ENCODE peak calls at places on chromosomes 5 and 9, in four cellular contexts. I is GM12878, A is HepG2, D is WTC11. O is an unnamed sample.

GRCh38 chr5:149792963-149793362 is 62.9 kb downstream of the PPARGC1B start:
- DNase-seq in D (no peak), I (no peak), A (no peak), O (no peak)

GRCh38 chr5:81078930-81079329 is 118.8 kb downstream of the RASGRF2 start:
- DNase-seq in I (no peak), D (no peak), A (no peak), O (no peak)

GRCh38 chr9:129320575-129321311 is 142.7 kb upstream of the IER5L start:
- DNase-seq in I (peak), A (peak), D (peak), O (peak)

GRCh38 chr9:34962530-34962929 is 4.4 kb downstream of the PHF24 start:
- DNase-seq in D (no peak), A (no peak), I (no peak), O (no peak)

GRCh38 chr5:82365744-82366228 is 87.6 kb upstream of the RPS23 start:
- DNase-seq in I (no peak), A (peak), D (no peak), O (no peak)

GRCh38 chr5:57600321-57600720 is 117.7 kb upstream of the ACTBL2 start:
- DNase-seq in D (no peak), I (no peak), A (no peak), O (no peak)

GRCh38 chr5:143306040-143306439 is 97.4 kb downstream of the NR3C1 start:
- DNase-seq in A (no peak), D (no peak), I (no peak), O (no peak)

GRCh38 chr5:155332618-155333017 is 319.1 kb downstream of the KIF4B start:
- DNase-seq in D (no peak), A (no peak), I (no peak), O (no peak)

DNA sequence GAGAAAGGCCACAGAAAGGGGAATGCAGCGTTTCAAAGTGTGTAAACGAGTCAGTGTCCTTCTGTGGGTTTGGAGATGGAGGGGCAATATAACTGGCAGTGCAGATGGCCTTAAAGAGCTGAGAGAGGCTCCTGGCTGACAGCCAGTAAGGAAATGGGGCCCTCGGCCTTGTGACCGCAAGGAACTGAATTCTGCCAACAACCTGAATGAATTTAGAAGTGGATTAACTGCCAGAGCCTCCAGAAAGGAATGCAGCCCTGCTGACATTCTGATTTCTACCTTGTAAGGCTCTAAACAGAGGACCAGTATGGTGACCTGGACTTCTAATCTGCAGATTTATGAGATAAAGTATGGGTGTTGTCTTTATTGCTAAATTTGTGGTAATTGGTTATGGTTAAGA is 17.5 kb upstream of the NREP start:
- DNase-seq in A (no peak), I (no peak), D (peak), O (no peak)
- TF ChIP-seq ETV6 in A (no peak), I (no peak), D (no peak), O (no peak)

GRCh38 chr5:76337949-76338589 is 65.0 kb upstream of the IQGAP2 start:
- DNase-seq in I (peak), A (peak), D (peak), O (peak)
- TF ChIP-seq ETV6 in I (no peak), A (no peak), D (no peak), O (no peak)

GRCh38 chr5:141848771-141849370 is 29.3 kb downstream of the PCDH1 start:
- DNase-seq in A (peak), D (peak), I (no peak), O (peak)

GRCh38 chr5:141846031-141846430 is 32.2 kb downstream of the PCDH1 start:
- DNase-seq in A (no peak), I (no peak), D (peak), O (no peak)

GRCh38 chr5:141843156-141843927 is 34.9 kb downstream of the PCDH1 start:
- DNase-seq in D (no peak), A (no peak), I (no peak), O (no peak)

GRCh38 chr5:141844414-141845097 is 33.7 kb downstream of the PCDH1 start:
- DNase-seq in A (no peak), I (no peak), D (no peak), O (no peak)

DNA sequence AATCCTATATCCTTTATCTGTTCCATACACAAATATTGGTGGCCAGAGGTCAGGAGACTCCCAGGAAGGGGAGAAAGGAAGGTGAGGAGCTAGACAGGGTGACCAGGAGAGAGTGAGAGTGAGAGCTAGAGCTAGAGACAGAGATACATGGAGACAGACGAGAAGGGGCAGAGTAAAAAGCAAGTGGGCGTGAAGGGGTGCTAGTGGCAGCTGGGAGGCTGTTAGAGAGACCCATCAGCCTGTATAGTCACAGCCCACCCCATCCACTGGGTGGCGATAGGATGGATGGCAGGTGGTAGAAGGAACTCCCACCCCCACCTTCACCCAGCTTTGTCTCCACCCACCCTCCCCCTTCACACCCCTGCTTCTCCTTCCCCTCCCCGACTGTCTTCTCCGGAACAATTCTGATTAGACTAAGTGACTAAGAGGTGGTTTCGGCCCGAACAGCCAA is 32.8 kb downstream of the PCDH1 start:
- DNase-seq in I (no peak), D (peak), A (no peak), O (peak)
- TF ChIP-seq ETV6 in I (no peak), D (no peak), A (no peak), O (no peak)

GRCh38 chr9:114452219-114453169 is 52.8 kb downstream of the WHRN start:
- DNase-seq in A (no peak), D (no peak), I (no peak), O (no peak)
- TF ChIP-seq ETV6 in A (no peak), D (no peak), I (no peak), O (no peak)